ENCODE peak calls at places on chromosomes 6 and 20, in five cellular contexts. L is ecto neural progenitor cell; M is stimulated activated CD8-positive, alpha-beta memory T cell treated with anti-CD3 and anti-CD28 coated beads, Interleukin-7, amount 100 ng/mL, for 4 hours; Y is NCI-H446 treated with DMSO at 0.1 percent for 48 hours; T is T-helper 2 cell. I is an unnamed sample.

GRCh38 chr6:37992749-37993148 is 173.2 kb downstream of the ZFAND3 start:
- DNase-seq in Y (no peak), T (no peak), M (no peak), L (no peak), I (no peak)

GRCh38 chr6:35142578-35142977 is 1.4 kb upstream of the TCP11 start:
- DNase-seq in T (no peak), L (no peak), M (no peak), Y (no peak), I (no peak)

GRCh38 chr6:158270389-158271127 is 41.7 kb upstream of the TULP4 start:
- DNase-seq in M (no peak), Y (no peak), L (no peak), T (peak), I (no peak)

GRCh38 chr20:32326507-32326851 is 31.7 kb upstream of the ASXL1 start:
- DNase-seq in L (no peak), Y (no peak), T (no peak), M (no peak), I (no peak)

GRCh38 chr6:42962096-42962495 is 1.5 kb downstream of the GNMT start:
- DNase-seq in T (no peak), L (no peak), Y (no peak), M (no peak), I (no peak)

GRCh38 chr20:2140561-2140960 is 38.9 kb downstream of the STK35 start:
- DNase-seq in Y (no peak), M (no peak), L (no peak), T (no peak), I (peak)

GRCh38 chr6:167570460-167571400 is 245.8 kb downstream of the TTLL2 start:
- DNase-seq in T (no peak), L (no peak), M (no peak), Y (no peak), I (no peak)

GRCh38 chr6:71534916-71535315 is 246.3 kb downstream of the OGFRL1 start:
- DNase-seq in M (no peak), T (no peak), Y (no peak), L (no peak), I (no peak)

GRCh38 chr6:166572370-166573261 is 13.9 kb downstream of the RAMACL start:
- DNase-seq in L (no peak), M (no peak), T (no peak), Y (no peak), I (no peak)

GRCh38 chr6:156767603-156768467 is 9.3 kb upstream of the ARID1B start:
- DNase-seq in M (no peak), L (no peak), T (no peak), Y (no peak), I (no peak)

GRCh38 chr6:168442646-168443045 is 1.7 kb downstream of the SMOC2 start:
- DNase-seq in L (no peak), M (no peak), T (no peak), Y (no peak), I (no peak)

GRCh38 chr6:44041461-44042260 is 85.6 kb downstream of the MRPL14 start:
- DNase-seq in M (no peak), L (no peak), Y (no peak), T (no peak), I (no peak)

GRCh38 chr6:109834595-109835437 is 143.3 kb upstream of the GPR6 start:
- DNase-seq in T (no peak), M (no peak), L (no peak), Y (no peak), I (no peak)

GRCh38 chr6:76814496-76815458 is 648.5 kb downstream of the HTR1B start:
- DNase-seq in Y (no peak), T (no peak), L (no peak), M (no peak), I (no peak)

GRCh38 chr6:95145457-95145856 is 431.9 kb upstream of the MANEA start:
- DNase-seq in T (no peak), Y (no peak), M (no peak), L (no peak), I (no peak)

GRCh38 chr6:110232456-110232855 is 52.2 kb downstream of the CDC40 start:
- DNase-seq in M (no peak), T (no peak), L (no peak), Y (no peak), I (no peak)

GRCh38 chr6:47301441-47301840 is 8.3 kb downstream of the TNFRSF21 start:
- DNase-seq in L (no peak), M (no peak), Y (no peak), T (no peak), I (no peak)

GRCh38 chr20:32966881-32967781 is 37.1 kb downstream of the SUN5 start:
- DNase-seq in Y (no peak), M (no peak), L (peak), T (no peak), I (peak)

GRCh38 chr20:38892091-38892981 is 33.9 kb upstream of the FAM83D start:
- DNase-seq in Y (no peak), M (no peak), L (no peak), T (no peak), I (no peak)

GRCh38 chr6:116313377-116313776 is 33.6 kb upstream of the TSPYL1 start:
- DNase-seq in Y (no peak), L (no peak), T (no peak), M (no peak), I (no peak)

GRCh38 chr20:6126846-6127245 is 4.0 kb upstream of the FERMT1 start:
- DNase-seq in Y (no peak), L (no peak), M (no peak), T (no peak), I (no peak)

GRCh38 chr20:16539280-16539679 is 34.0 kb downstream of the KIF16B start:
- DNase-seq in T (no peak), L (no peak), Y (no peak), M (no peak), I (no peak)

GRCh38 chr20:34525709-34526416 is 9.6 kb downstream of the DYNLRB1 start:
- DNase-seq in M (no peak), L (no peak), Y (peak), T (no peak), I (peak)

I was measured in stomach.